ENCODE peak calls at places on chromosomes 6 and 20, in four cellular contexts. I, D, F and A are unnamed samples.

GRCh38 chr6:17905611-17906592 is 81.5 kb downstream of the KIF13A start:
- DNase-seq in F (no peak), I (no peak), D (peak), A (peak)

GRCh38 chr20:58694241-58695083 is 1.9 kb downstream of the NPEPL1 start:
- DNase-seq in I (no peak), D (no peak), F (no peak), A (no peak)

GRCh38 chr6:99885051-99885450 is 109.0 kb downstream of the MCHR2 start:
- DNase-seq in F (no peak), I (no peak), D (no peak), A (no peak)

GRCh38 chr6:21664263-21665081 is 70.9 kb downstream of the SOX4 start:
- DNase-seq in D (peak), F (peak), I (no peak), A (peak)

GRCh38 chr20:32539817-32540675 is 45.1 kb downstream of the NOL4L start:
- DNase-seq in F (no peak), D (no peak), I (peak), A (no peak)

GRCh38 chr6:87483929-87484328 is 11.2 kb downstream of the SLC35A1 start:
- DNase-seq in I (peak), D (peak), F (peak), A (peak)

GRCh38 chr20:51563597-51564332 is 21.2 kb upstream of the NFATC2 start:
- DNase-seq in I (peak), D (peak), F (peak), A (peak)

GRCh38 chr6:79040083-79040482 is 38.0 kb downstream of the PHIP start:
- DNase-seq in D (peak), F (no peak), I (peak), A (no peak)

GRCh38 chr6:41702771-41703494 is 32.5 kb downstream of the TFEB start:
- DNase-seq in I (no peak), D (no peak), F (no peak), A (no peak)

GRCh38 chr6:125953502-125953875 is 3.1 kb upstream of the HINT3 start:
- DNase-seq in D (no peak), I (peak), F (peak), A (no peak)

GRCh38 chr6:31094389-31094881 is 17.9 kb downstream of the C6orf15 start:
- DNase-seq in D (no peak), I (no peak), F (peak), A (peak)

GRCh38 chr20:14445310-14445709 is 107.9 kb upstream of the FLRT3 start:
- DNase-seq in I (no peak), D (peak), F (peak), A (no peak)

GRCh38 chr6:13419422-13419821 is 68.0 kb downstream of the GFOD1 start:
- DNase-seq in F (no peak), I (no peak), D (no peak), A (no peak)

GRCh38 chr6:46279874-46280273 is 109.1 kb upstream of the ENPP5 start:
- DNase-seq in D (peak), F (no peak), I (no peak), A (no peak)

GRCh38 chr6:107674995-107675738 is 148.9 kb downstream of the SCML4 start:
- DNase-seq in F (peak), D (peak), I (peak), A (peak)

GRCh38 chr20:56202493-56203077 is 45.9 kb upstream of the MC3R start:
- DNase-seq in D (peak), F (no peak), I (no peak), A (peak)

GRCh38 chr20:32528291-32528891 is 56.7 kb downstream of the NOL4L start:
- DNase-seq in F (no peak), D (no peak), I (no peak), A (no peak)

GRCh38 chr20:17617868-17618672 is 48.2 kb downstream of the DSTN start:
- DNase-seq in D (no peak), I (no peak), F (no peak), A (no peak)

GRCh38 chr6:117449549-117450439 is 24.1 kb upstream of the ROS1 start:
- DNase-seq in F (peak), D (peak), I (peak), A (peak)

GRCh38 chr20:48454721-48455490 is 372.9 kb downstream of the PREX1 start:
- DNase-seq in F (no peak), I (no peak), D (no peak), A (no peak)

GRCh38 chr6:163661271-163661671 is 246.8 kb downstream of the QKI start:
- DNase-seq in I (peak), F (no peak), D (no peak), A (no peak)

GRCh38 chr6:98463038-98463437 is 371.3 kb upstream of the POU3F2 start:
- DNase-seq in D (no peak), F (no peak), I (no peak), A (no peak)